ENCODE peak calls at places on chromosomes 1 and 21, in five cellular contexts. V is PC-9; P is neural progenitor cell; J is CD8-positive, alpha-beta T cell; C is CD4-positive, alpha-beta memory T cell. N is an unnamed sample.

GRCh38 chr1:231240531-231240882 is 505 bp upstream of the GNPAT start:
- DNase-seq in V (peak; percentile 4), P (peak; percentile 38), J (no peak), C (no peak), N (peak; percentile 36)

GRCh38 chr1:201656670-201657032 is 117.7 kb downstream of the NAV1 start:
- DNase-seq in V (no peak), P (no peak), J (no peak), C (no peak), N (peak; percentile 37)

GRCh38 chr1:10765734-10766478 is 30.5 kb downstream of the CASZ1 start:
- DNase-seq in V (no peak), P (no peak), J (no peak), C (no peak), N (no peak)

GRCh38 chr21:8994640-8995511 is 1526.5 kb upstream of the TPTE start:
- DNase-seq in V (no peak), P (no peak), J (no peak), C (no peak), N (no peak)

GRCh38 chr1:975896-976683 is 5.8 kb downstream of the PERM1 start:
- DNase-seq in V (peak; percentile 89), P (peak; percentile 89), J (peak; percentile 56), C (peak; percentile 64), N (no peak)

GRCh38 chr1:27423701-27424100 is 31.3 kb downstream of the GPR3 start:
- DNase-seq in V (no peak), P (no peak), J (no peak), C (no peak), N (no peak)

GRCh38 chr1:45543599-45544417 is 6.8 kb upstream of the AKR1A1 start:
- DNase-seq in V (no peak), P (no peak), J (peak; percentile 53), C (peak; percentile 82), N (no peak)

GRCh38 chr1:177959793-177960515 is 9.9 kb downstream of the SEC16B start:
- DNase-seq in V (no peak), P (no peak), J (no peak), C (no peak), N (no peak)

GRCh38 chr1:32612189-32612881 is 38.0 kb downstream of the ZBTB8OS start:
- DNase-seq in V (peak; percentile 88), P (peak; percentile 91), J (peak; percentile 17), C (no peak), N (peak; percentile 66)

GRCh38 chr1:10519016-10519417 is 44.3 kb downstream of the PEX14 start:
- DNase-seq in V (no peak), P (peak; percentile 72), J (no peak), C (no peak), N (no peak)

GRCh38 chr1:121522061-121522759 is 337.4 kb downstream of the SRGAP2C start:
- DNase-seq in V (no peak), P (no peak), J (no peak), C (no peak), N (no peak)

GRCh38 chr1:3695326-3696217 is 43.3 kb downstream of the TP73 start:
- DNase-seq in V (peak; percentile 43), P (peak; percentile 77), J (no peak), C (peak; percentile 15), N (peak; percentile 63)

GRCh38 chr1:236760986-236761385 is 34.1 kb upstream of the MTR start:
- DNase-seq in V (no peak), P (no peak), J (no peak), C (no peak), N (no peak)

GRCh38 chr1:6580588-6581270 is 935 bp downstream of the ZBTB48 start:
- DNase-seq in V (peak; percentile 14), P (peak; percentile 18), J (no peak), C (no peak), N (no peak)

GRCh38 chr1:198623920-198624647 is 14.8 kb upstream of the PTPRC start:
- DNase-seq in V (no peak), P (no peak), J (no peak), C (no peak), N (no peak)

GRCh38 chr1:10856863-10857598 is 60.6 kb upstream of the CASZ1 start:
- DNase-seq in V (no peak), P (no peak), J (no peak), C (no peak), N (no peak)

GRCh38 chr21:42598159-42598735 is 55.2 kb upstream of the PDE9A start:
- DNase-seq in V (no peak), P (no peak), J (no peak), C (no peak), N (no peak)

DNA sequence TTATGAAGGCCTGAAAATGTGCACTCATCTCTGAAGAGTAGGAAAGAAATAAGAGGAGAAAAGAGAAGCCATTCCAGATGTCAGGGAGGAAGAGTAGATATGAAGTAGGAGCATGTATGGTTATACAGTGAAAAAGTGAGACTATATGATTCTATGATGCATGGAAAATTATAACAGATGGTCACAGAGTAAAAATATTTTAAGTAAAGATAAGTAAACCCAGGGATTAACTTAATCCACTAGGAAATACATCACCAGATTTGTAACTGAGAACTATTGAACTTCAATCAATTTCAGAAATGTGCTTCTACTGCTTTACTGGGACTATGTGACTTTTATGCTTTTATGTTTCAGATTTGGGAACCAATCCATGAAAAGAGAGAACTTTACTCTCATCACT is at the start of gene OR10J1:
- DNase-seq in V (no peak), P (no peak), J (no peak), C (no peak), N (no peak)
- H3K4me3 ChIP-seq in V (no peak within 1 kb of the TSS), P (no peak within 1 kb of the TSS), J (no peak within 1 kb of the TSS), C (no peak within 1 kb of the TSS), N (no peak within 1 kb of the TSS)

DNA sequence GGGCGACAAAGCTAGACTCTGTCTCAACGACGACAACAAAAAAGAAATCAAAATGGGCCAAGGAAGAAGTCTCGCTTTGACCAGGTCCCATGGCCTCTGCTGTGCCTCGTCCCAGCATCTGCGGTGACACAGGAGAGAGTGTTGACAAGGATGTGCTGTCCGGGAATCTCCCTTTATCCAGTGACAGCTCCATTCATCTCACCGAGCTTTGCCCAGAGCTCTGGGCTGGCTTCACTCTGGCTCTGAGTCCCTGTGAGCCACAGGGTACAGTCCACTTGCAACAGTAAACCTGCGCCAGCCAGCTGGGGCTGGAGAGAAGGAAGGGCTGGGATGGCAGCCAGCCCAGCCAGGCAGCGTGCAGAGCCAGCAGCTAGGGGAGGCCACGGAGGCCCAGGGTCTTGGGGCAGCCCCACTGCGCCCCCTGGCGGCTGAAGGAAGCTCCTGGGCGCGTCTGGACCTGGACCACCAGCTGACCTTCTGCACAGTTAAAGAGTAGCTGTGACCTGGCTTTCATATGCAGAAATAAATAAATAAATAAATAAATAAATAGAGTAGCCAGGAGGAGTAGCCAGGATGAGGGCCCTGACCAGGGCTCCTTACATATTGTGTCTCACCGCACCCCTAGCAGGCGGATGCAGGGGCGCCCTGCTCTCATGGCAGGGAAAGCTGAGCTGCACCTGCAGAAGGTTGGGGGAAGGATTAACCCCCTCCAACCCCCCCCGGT is 29.7 kb downstream of the ENO1 start:
- DNase-seq in V (peak; percentile 86), P (peak; percentile 96), J (peak; percentile 62), C (peak; percentile 64), N (peak; percentile 92)
- H3K27ac ChIP-seq in V (no peak overlapping the region), P (no peak overlapping the region), J (no peak overlapping the region), C (no peak overlapping the region), N (no peak overlapping the region)

GRCh38 chr1:86504895-86505625 is 36.3 kb downstream of the CLCA1 start:
- DNase-seq in V (peak; percentile 57), P (no peak), J (no peak), C (no peak), N (no peak)

GRCh38 chr1:86504130-86504479 is 35.4 kb downstream of the CLCA1 start:
- DNase-seq in V (no peak), P (peak; percentile 40), J (no peak), C (no peak), N (peak; percentile 15)

GRCh38 chr1:86500731-86501130 is 32.0 kb downstream of the CLCA1 start:
- DNase-seq in V (no peak), P (no peak), J (no peak), C (no peak), N (no peak)

GRCh38 chr1:86503477-86504129 is 34.9 kb downstream of the CLCA1 start:
- DNase-seq in V (no peak), P (peak; percentile 33), J (no peak), C (no peak), N (peak; percentile 60)

DNA sequence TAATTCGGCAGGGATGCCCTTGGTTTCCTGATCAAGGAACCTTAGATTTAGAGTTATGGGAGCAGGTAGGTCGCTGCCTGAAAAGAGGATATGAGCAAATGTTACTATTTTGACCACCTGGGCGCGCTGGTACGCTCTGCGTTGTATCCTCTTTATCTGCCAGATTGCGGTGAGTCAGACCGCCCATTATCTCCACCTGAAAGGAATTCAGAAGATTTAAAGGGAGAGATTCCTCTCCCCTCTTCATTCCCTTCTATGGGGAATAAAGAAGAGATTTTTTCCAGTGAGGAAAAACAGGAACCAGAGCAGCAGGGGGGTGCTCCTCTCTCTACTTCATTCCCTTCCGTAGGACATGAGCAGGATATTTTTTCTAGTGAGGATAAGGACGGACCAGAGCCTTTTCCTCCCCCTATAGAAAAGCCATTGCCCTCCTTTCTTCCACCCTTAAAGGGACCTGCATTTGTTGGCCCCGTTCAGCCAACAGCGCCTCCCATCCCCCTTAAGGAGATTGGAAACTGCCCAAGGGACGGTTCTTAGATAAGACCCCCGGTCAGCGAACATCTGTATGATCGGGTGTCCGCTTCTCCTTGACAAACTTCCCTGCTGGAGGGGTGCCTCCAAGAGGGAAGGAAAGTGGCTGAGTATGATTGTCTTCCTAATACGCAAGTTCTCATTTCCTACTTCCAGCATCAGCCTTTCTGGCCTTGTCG is 34.1 kb downstream of the CLCA1 start:
- DNase-seq in V (peak; percentile 65), P (peak; percentile 58), J (no peak), C (no peak), N (peak; percentile 21)
- H3K4me3 ChIP-seq in V (peak overlapping the region; percentile 45), P (peak overlapping the region; percentile 43), J (peak overlapping the region; percentile 61), C (peak overlapping the region; percentile 39), N (no peak overlapping the region)

DNA sequence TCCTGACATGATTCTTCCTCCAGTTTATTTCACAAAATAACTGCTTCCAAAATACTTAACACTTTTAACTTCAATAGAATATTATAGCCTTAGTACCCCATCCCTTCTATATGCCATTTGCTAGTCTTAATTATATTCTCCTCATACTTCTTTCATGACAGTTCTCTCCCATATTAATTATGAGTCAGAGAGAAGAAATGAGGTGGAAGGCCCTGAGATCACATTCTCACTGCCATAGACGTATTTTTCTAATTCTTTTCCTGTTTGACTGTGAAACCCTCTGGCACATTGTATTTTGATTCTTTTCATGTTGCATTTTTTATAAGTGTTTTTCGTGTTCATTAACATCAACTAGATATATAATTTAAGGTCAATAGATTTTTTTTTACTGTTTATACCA is 88.4 kb downstream of the GTF2B start:
- DNase-seq in V (no peak), P (no peak), J (no peak), C (no peak), N (no peak)
- H3K27ac ChIP-seq in V (peak overlapping the region; percentile 70), P (no peak overlapping the region), J (no peak overlapping the region), C (no peak overlapping the region), N (no peak overlapping the region)

GRCh38 chr21:35045539-35046222 is 3.4 kb downstream of the RUNX1 start:
- DNase-seq in V (no peak), P (no peak), J (no peak), C (peak; percentile 83), N (no peak)
- H3K4me3 ChIP-seq in V (peak overlapping the region; percentile 70), P (no peak overlapping the region), J (peak overlapping the region; percentile 75), C (peak overlapping the region; percentile 73), N (no peak overlapping the region)